ENCODE peak calls at places on chromosomes 6 and 20, in ten cellular contexts. I is T follicular helper cell; N is CD4-positive, alpha-beta T cell; E is stimulated activated CD4-positive, alpha-beta T cell treated with anti-CD3 and anti-CD28 coated beads, Interleukin-2, amount 100 ng/mL, for 48 hours; Y is H1; C is transverse colon; M is iris pigment epithelial cell; T is activated CD4-positive, alpha-beta T cell treated with anti-CD3 and anti-CD28 coated beads, Interleukin-2, amount 10 ng/mL, durations not matched to agents 7 days and 5 days; Q is amniotic stem cell; O is GM03348. H is an unnamed sample.
A peak's percentile ranks its signal among the peaks of the same experiment; 100 is the strongest.

GRCh38 chr6:16547586-16547985 is 213.7 kb downstream of the ATXN1 start:
- DNase-seq in Q (no peak), O (no peak), I (no peak), E (no peak), C (no peak), T (no peak), N (no peak), M (no peak), Y (no peak), H (peak; percentile 33)

GRCh38 chr6:1346556-1347186 is 34.8 kb downstream of the FOXQ1 start:
- DNase-seq in I (no peak), Y (no peak), E (no peak), N (no peak), T (no peak), M (peak; percentile 29), C (no peak), Q (no peak), O (no peak), H (peak; percentile 54)

GRCh38 chr6:100593522-100593921 is 128.8 kb upstream of the SIM1 start:
- DNase-seq in C (no peak), M (peak; percentile 6), O (no peak), N (no peak), T (no peak), E (no peak), I (no peak), Q (no peak), Y (no peak), H (no peak)

GRCh38 chr6:160238786-160239751 is 19.6 kb downstream of the SLC22A2 start:
- DNase-seq in T (no peak), M (no peak), Q (no peak), O (no peak), I (no peak), Y (no peak), C (peak; percentile 52), N (no peak), E (no peak), H (peak; percentile 23)

GRCh38 chr6:46221221-46221793 is 50.5 kb upstream of the ENPP5 start:
- DNase-seq in O (peak; percentile 69), Y (no peak), Q (no peak), C (no peak), I (no peak), E (no peak), T (peak; percentile 22), N (no peak), M (peak; percentile 46), H (peak; percentile 24)

GRCh38 chr6:154474636-154475428 is 35.7 kb downstream of the CNKSR3 start:
- DNase-seq in M (peak; percentile 74), T (no peak), Q (no peak), I (no peak), Y (no peak), E (no peak), O (peak; percentile 81), N (no peak), C (no peak), H (peak; percentile 80)

GRCh38 chr6:89073014-89073620 is 7.4 kb upstream of the PNRC1 start:
- DNase-seq in Q (no peak), T (no peak), C (no peak), M (peak; percentile 67), I (no peak), E (no peak), N (no peak), Y (no peak), O (no peak), H (no peak)

GRCh38 chr6:92806254-92806653 is 613.1 kb downstream of the EPHA7 start:
- DNase-seq in O (no peak), T (no peak), M (no peak), Q (no peak), Y (no peak), C (no peak), I (no peak), E (no peak), N (no peak), H (no peak)

GRCh38 chr6:30752164-30752927 is 8.0 kb upstream of the IER3 start:
- DNase-seq in C (peak; percentile 78), Y (no peak), M (peak; percentile 100), Q (peak; percentile 97), E (no peak), T (no peak), N (no peak), I (no peak), O (peak; percentile 92), H (peak; percentile 100)

GRCh38 chr6:110101885-110102284 is 77.6 kb downstream of the WASF1 start:
- DNase-seq in C (no peak), O (no peak), Y (no peak), I (no peak), E (no peak), N (no peak), M (no peak), T (no peak), Q (no peak), H (no peak)

GRCh38 chr20:19735446-19735845 is 22.6 kb upstream of the RIN2 start:
- DNase-seq in I (no peak), O (peak; percentile 90), E (no peak), T (no peak), Q (peak; percentile 42), Y (no peak), M (peak; percentile 82), C (peak; percentile 72), N (no peak), H (peak; percentile 85)

GRCh38 chr6:163679753-163680152 is 265.2 kb downstream of the QKI start:
- DNase-seq in M (peak; percentile 54), I (no peak), C (no peak), O (no peak), N (no peak), Q (no peak), E (no peak), T (no peak), Y (no peak), H (peak; percentile 4)

GRCh38 chr6:26311012-26311384 is 54.0 kb upstream of the BTN3A2 start:
- DNase-seq in Q (no peak), T (no peak), I (no peak), E (peak; percentile 65), C (no peak), O (no peak), Y (no peak), N (no peak), M (peak; percentile 50), H (peak; percentile 66)